ENCODE peak calls at places on chromosome 9, in four cellular contexts. One of them, this sample, is unnamed.
A peak's percentile ranks its signal among the peaks of the same experiment; 100 is the strongest.

GRCh38 chr9:20646656-20647055 is 24.4 kb upstream of the MLLT3 start:
- DNase-seq in prostate gland: no peak
- DNase-seq in MM.1S: no peak
- DNase-seq in aorta: no peak
- DNase-seq in this sample: no peak

GRCh38 chr9:120441446-120442279 is 138.3 kb downstream of the CDK5RAP2 start:
- DNase-seq in prostate gland: no peak
- DNase-seq in MM.1S: no peak
- DNase-seq in aorta: no peak
- DNase-seq in this sample: no peak

GRCh38 chr9:133618726-133619125 is 9.5 kb upstream of the FAM163B start:
- DNase-seq in aorta: no peak
- DNase-seq in MM.1S: no peak
- DNase-seq in prostate gland: no peak
- DNase-seq in this sample: no peak

GRCh38 chr9:109341561-109341960 is 20.7 kb upstream of the EPB41L4B start:
- DNase-seq in prostate gland: no peak
- DNase-seq in aorta: no peak
- DNase-seq in MM.1S: no peak
- DNase-seq in this sample: no peak

GRCh38 chr9:93573204-93573828 is 3.1 kb upstream of the PHF2 start:
- DNase-seq in prostate gland: no peak
- DNase-seq in MM.1S: no peak
- DNase-seq in aorta: no peak
- DNase-seq in this sample: no peak

GRCh38 chr9:115135786-115136185 is 17.8 kb upstream of the TNC start:
- DNase-seq in prostate gland: no peak
- DNase-seq in aorta: no peak
- DNase-seq in MM.1S: no peak
- DNase-seq in this sample: no peak

GRCh38 chr9:75814667-75815066 is 75.8 kb upstream of the PCSK5 start:
- DNase-seq in prostate gland: no peak
- DNase-seq in MM.1S: no peak
- DNase-seq in aorta: no peak
- DNase-seq in this sample: no peak

GRCh38 chr9:32571969-32572899 is 725 bp downstream of the NDUFB6 start:
- DNase-seq in prostate gland: peak; percentile 74
- DNase-seq in MM.1S: peak; percentile 88
- DNase-seq in aorta: no peak
- DNase-seq in this sample: peak; percentile 76

GRCh38 chr9:123865226-123865625 is 64.7 kb downstream of the DENND1A start:
- DNase-seq in aorta: no peak
- DNase-seq in prostate gland: no peak
- DNase-seq in MM.1S: no peak
- DNase-seq in this sample: no peak

GRCh38 chr9:20551835-20552234 is 70.5 kb downstream of the MLLT3 start:
- DNase-seq in aorta: no peak
- DNase-seq in MM.1S: no peak
- DNase-seq in prostate gland: no peak
- DNase-seq in this sample: no peak

GRCh38 chr9:97848582-97849237 is 4.3 kb upstream of the FOXE1 start:
- DNase-seq in prostate gland: no peak
- DNase-seq in MM.1S: no peak
- DNase-seq in aorta: peak; percentile 82
- DNase-seq in this sample: peak; percentile 63

GRCh38 chr9:137959641-137960411 is 82.2 kb downstream of the CACNA1B start:
- DNase-seq in aorta: no peak
- DNase-seq in MM.1S: no peak
- DNase-seq in prostate gland: no peak
- DNase-seq in this sample: no peak

GRCh38 chr9:126291925-126292324 is 34.7 kb upstream of the MVB12B start:
- DNase-seq in aorta: no peak
- DNase-seq in MM.1S: no peak
- DNase-seq in prostate gland: no peak
- DNase-seq in this sample: no peak

GRCh38 chr9:93949694-93950449 is 5.3 kb downstream of the BARX1 start:
- DNase-seq in aorta: no peak
- DNase-seq in MM.1S: no peak
- DNase-seq in prostate gland: no peak
- DNase-seq in this sample: no peak

GRCh38 chr9:93588641-93589609 is 12.5 kb downstream of the PHF2 start:
- DNase-seq in aorta: no peak
- DNase-seq in MM.1S: no peak
- DNase-seq in prostate gland: no peak
- DNase-seq in this sample: no peak

GRCh38 chr9:104983491-104983890 is 55.5 kb upstream of the ABCA1 start:
- DNase-seq in prostate gland: no peak
- DNase-seq in aorta: no peak
- DNase-seq in MM.1S: no peak
- DNase-seq in this sample: no peak

GRCh38 chr9:91803970-91804752 is 145.9 kb downstream of the ROR2 start:
- DNase-seq in MM.1S: no peak
- DNase-seq in prostate gland: no peak
- DNase-seq in aorta: peak; percentile 59
- DNase-seq in this sample: peak; percentile 62

GRCh38 chr9:135760465-135760864 is 58.5 kb downstream of the KCNT1 start:
- DNase-seq in aorta: no peak
- DNase-seq in prostate gland: no peak
- DNase-seq in MM.1S: no peak
- DNase-seq in this sample: no peak
- H3K4me1 ChIP-seq in aorta: no peaks in the 10 kb centered on the region
- H3K4me1 ChIP-seq in prostate gland: no peaks in the 10 kb centered on the region
- H3K4me1 ChIP-seq in MM.1S: no peaks in the 10 kb centered on the region
- H3K4me1 ChIP-seq in this sample: no peaks in the 10 kb centered on the region

DNA sequence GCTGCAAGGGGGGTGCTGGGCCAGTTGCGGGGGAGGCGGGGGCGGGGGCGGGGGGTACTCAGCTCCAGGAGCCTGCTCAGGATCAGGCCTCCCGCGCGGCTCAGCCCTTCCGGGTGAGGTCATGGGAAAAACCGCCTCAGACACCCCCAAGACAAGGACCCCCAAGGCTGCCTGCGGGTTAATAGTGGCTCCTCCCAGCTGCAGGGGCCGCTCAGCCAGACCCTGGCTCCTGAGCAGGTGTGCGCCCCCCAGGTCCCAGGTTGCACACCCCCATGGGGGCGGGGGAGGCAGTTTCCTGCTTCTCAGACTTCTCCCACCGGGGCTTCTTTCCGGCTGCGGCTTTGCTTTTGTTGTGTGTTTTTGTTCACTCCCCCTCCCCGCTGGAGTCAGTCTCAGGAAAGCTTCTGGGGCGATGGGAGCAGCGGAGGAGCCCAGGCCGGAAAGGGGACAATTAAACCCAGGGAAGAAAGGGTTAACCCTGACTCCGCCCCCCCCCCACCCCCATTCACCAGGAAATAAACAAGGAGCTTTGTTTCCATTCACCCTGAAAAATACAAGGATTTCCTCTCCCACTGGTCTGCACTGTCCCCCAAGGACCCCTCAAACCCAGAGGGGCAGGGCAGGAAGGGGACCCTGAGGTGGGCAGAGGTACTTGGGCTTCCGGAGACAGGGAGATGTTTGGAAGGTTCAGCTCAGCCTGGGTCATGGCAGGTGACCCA is 42.3 kb upstream of the NOTCH1 start:
- DNase-seq in MM.1S: no peak
- DNase-seq in aorta: no peak
- DNase-seq in prostate gland: no peak
- DNase-seq in this sample: peak; percentile 60
- H3K27ac ChIP-seq in MM.1S: no peak overlapping the region
- H3K27ac ChIP-seq in aorta: no peak overlapping the region
- H3K27ac ChIP-seq in prostate gland: no peak overlapping the region
- H3K27ac ChIP-seq in this sample: peak overlapping the region; percentile 9

DNA sequence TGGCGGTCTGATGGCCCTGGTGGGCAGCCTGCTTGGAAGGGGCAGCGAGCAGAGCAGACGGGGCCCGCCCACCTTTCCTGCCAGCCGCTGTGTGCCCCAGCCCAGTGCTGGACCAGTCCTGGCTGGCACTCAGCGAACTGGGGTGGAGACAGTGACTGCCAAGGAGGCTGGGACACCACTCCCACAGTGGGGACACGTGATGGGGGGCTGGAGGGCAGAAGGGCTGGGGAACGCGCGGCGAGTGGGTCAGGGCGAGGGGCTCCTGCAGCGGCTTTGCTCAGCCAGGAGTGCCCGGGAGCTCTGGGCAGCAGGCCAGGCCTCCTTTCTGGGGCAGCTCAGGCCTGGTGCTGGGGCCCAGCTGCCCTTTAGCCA is 19.5 kb downstream of the NCS1 start:
- DNase-seq in aorta: no peak
- DNase-seq in MM.1S: no peak
- DNase-seq in prostate gland: no peak
- DNase-seq in this sample: no peak
- H3K4me1 ChIP-seq in aorta: no peaks in the 10 kb centered on the region
- H3K4me1 ChIP-seq in MM.1S: no peaks in the 10 kb centered on the region
- H3K4me1 ChIP-seq in prostate gland: no peaks in the 10 kb centered on the region
- H3K4me1 ChIP-seq in this sample: peaks cover 2% of the 10 kb centered on the region

GRCh38 chr9:127953768-127954505 is 16.3 kb upstream of the DPM2 start:
- DNase-seq in MM.1S: no peak
- DNase-seq in aorta: no peak
- DNase-seq in prostate gland: no peak
- DNase-seq in this sample: peak; percentile 44
- H3K27ac ChIP-seq in MM.1S: no peak overlapping the region
- H3K27ac ChIP-seq in aorta: no peak overlapping the region
- H3K27ac ChIP-seq in prostate gland: peak overlapping the region; percentile 76
- H3K27ac ChIP-seq in this sample: no peak overlapping the region

This sample was measured in right cardiac atrium.